ENCODE peak calls at places on chromosomes 7 and 10, in nine cellular contexts. One of them, this sample, is unnamed.

GRCh38 chr7:1460757-1461639 is 1.7 kb upstream of the MICALL2 start:
- DNase-seq in RWPE1: no peak
- DNase-seq in stomach: peak; percentile 80
- DNase-seq in fibroblast of mammary gland: peak; percentile 72
- DNase-seq in mucosa of descending colon: peak; percentile 84
- DNase-seq in neural progenitor cell: peak; percentile 50
- DNase-seq in colonic mucosa: peak; percentile 90
- DNase-seq in chondrocyte: no peak
- DNase-seq in endothelial cell: no peak
- DNase-seq in this sample: no peak

GRCh38 chr10:29035721-29036120 is 253.1 kb upstream of the LYZL1 start:
- DNase-seq in RWPE1: no peak
- DNase-seq in stomach: no peak
- DNase-seq in fibroblast of mammary gland: no peak
- DNase-seq in mucosa of descending colon: no peak
- DNase-seq in neural progenitor cell: no peak
- DNase-seq in colonic mucosa: no peak
- DNase-seq in chondrocyte: no peak
- DNase-seq in endothelial cell: no peak
- DNase-seq in this sample: no peak

GRCh38 chr7:23472974-23473847 is 2.9 kb upstream of the IGF2BP3 start:
- DNase-seq in RWPE1: no peak
- DNase-seq in stomach: no peak
- DNase-seq in fibroblast of mammary gland: no peak
- DNase-seq in mucosa of descending colon: no peak
- DNase-seq in neural progenitor cell: peak; percentile 53
- DNase-seq in colonic mucosa: peak; percentile 28
- DNase-seq in chondrocyte: no peak
- DNase-seq in endothelial cell: peak; percentile 30
- DNase-seq in this sample: no peak

GRCh38 chr10:24561453-24561852 is 162.2 kb downstream of the ARHGAP21 start:
- DNase-seq in RWPE1: no peak
- DNase-seq in stomach: no peak
- DNase-seq in fibroblast of mammary gland: peak; percentile 62
- DNase-seq in mucosa of descending colon: no peak
- DNase-seq in neural progenitor cell: no peak
- DNase-seq in colonic mucosa: no peak
- DNase-seq in chondrocyte: no peak
- DNase-seq in endothelial cell: no peak
- DNase-seq in this sample: no peak

GRCh38 chr10:48821692-48822091 is 117.9 kb downstream of the LRRC18 start:
- DNase-seq in RWPE1: no peak
- DNase-seq in stomach: no peak
- DNase-seq in fibroblast of mammary gland: peak; percentile 5
- DNase-seq in mucosa of descending colon: no peak
- DNase-seq in neural progenitor cell: no peak
- DNase-seq in colonic mucosa: no peak
- DNase-seq in chondrocyte: no peak
- DNase-seq in endothelial cell: no peak
- DNase-seq in this sample: no peak

GRCh38 chr10:101879456-101880189 is 36.0 kb upstream of the KCNIP2 start:
- DNase-seq in RWPE1: no peak
- DNase-seq in stomach: no peak
- DNase-seq in fibroblast of mammary gland: peak; percentile 77
- DNase-seq in mucosa of descending colon: no peak
- DNase-seq in neural progenitor cell: no peak
- DNase-seq in colonic mucosa: no peak
- DNase-seq in chondrocyte: no peak
- DNase-seq in endothelial cell: no peak
- DNase-seq in this sample: no peak

GRCh38 chr10:131728829-131729228 is 172.0 kb upstream of the PPP2R2D start:
- DNase-seq in RWPE1: no peak
- DNase-seq in stomach: peak; percentile 20
- DNase-seq in fibroblast of mammary gland: no peak
- DNase-seq in mucosa of descending colon: no peak
- DNase-seq in neural progenitor cell: no peak
- DNase-seq in colonic mucosa: peak; percentile 4
- DNase-seq in chondrocyte: no peak
- DNase-seq in endothelial cell: no peak
- DNase-seq in this sample: no peak

GRCh38 chr7:81715984-81716588 is 53.8 kb downstream of the HGF start:
- DNase-seq in RWPE1: peak; percentile 14
- DNase-seq in stomach: no peak
- DNase-seq in fibroblast of mammary gland: peak; percentile 43
- DNase-seq in mucosa of descending colon: no peak
- DNase-seq in neural progenitor cell: peak; percentile 26
- DNase-seq in colonic mucosa: no peak
- DNase-seq in chondrocyte: no peak
- DNase-seq in endothelial cell: peak; percentile 4
- DNase-seq in this sample: no peak

GRCh38 chr10:21021843-21022594 is 124.9 kb upstream of the NEBL start:
- DNase-seq in RWPE1: no peak
- DNase-seq in stomach: no peak
- DNase-seq in fibroblast of mammary gland: no peak
- DNase-seq in mucosa of descending colon: no peak
- DNase-seq in neural progenitor cell: peak; percentile 37
- DNase-seq in colonic mucosa: no peak
- DNase-seq in chondrocyte: no peak
- DNase-seq in endothelial cell: peak; percentile 6
- DNase-seq in this sample: no peak

GRCh38 chr10:21022821-21023220 is 125.7 kb upstream of the NEBL start:
- DNase-seq in RWPE1: peak; percentile 26
- DNase-seq in stomach: no peak
- DNase-seq in fibroblast of mammary gland: no peak
- DNase-seq in mucosa of descending colon: no peak
- DNase-seq in neural progenitor cell: no peak
- DNase-seq in colonic mucosa: no peak
- DNase-seq in chondrocyte: no peak
- DNase-seq in endothelial cell: no peak
- DNase-seq in this sample: no peak

GRCh38 chr10:21015838-21016237 is 118.7 kb upstream of the NEBL start:
- DNase-seq in RWPE1: no peak
- DNase-seq in stomach: no peak
- DNase-seq in fibroblast of mammary gland: no peak
- DNase-seq in mucosa of descending colon: no peak
- DNase-seq in neural progenitor cell: no peak
- DNase-seq in colonic mucosa: no peak
- DNase-seq in chondrocyte: no peak
- DNase-seq in endothelial cell: no peak
- DNase-seq in this sample: no peak

GRCh38 chr10:21021231-21021630 is 124.1 kb upstream of the NEBL start:
- DNase-seq in RWPE1: no peak
- DNase-seq in stomach: no peak
- DNase-seq in fibroblast of mammary gland: no peak
- DNase-seq in mucosa of descending colon: no peak
- DNase-seq in neural progenitor cell: no peak
- DNase-seq in colonic mucosa: no peak
- DNase-seq in chondrocyte: no peak
- DNase-seq in endothelial cell: no peak
- DNase-seq in this sample: no peak

DNA sequence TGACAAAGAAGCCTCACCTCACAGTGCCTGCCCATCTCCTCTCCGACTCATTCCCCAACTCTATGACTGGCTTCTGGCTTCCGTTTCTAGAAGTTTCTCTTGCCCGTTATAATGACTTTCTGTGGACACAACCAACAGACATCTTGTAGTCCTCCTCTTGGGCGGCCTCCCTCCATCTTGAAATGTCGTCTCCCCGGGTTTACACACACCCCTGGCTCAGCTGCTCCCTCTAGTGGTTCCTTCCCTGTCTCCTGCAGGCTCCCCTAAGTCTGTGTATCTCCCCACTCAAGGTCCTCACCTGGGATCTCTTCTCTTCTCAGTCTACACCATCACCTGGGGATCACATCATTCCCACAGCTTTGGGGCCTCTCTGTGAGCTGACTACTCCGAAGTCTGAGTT is 123.4 kb upstream of the NEBL start:
- DNase-seq in RWPE1: peak; percentile 16
- DNase-seq in stomach: peak; percentile 32
- DNase-seq in fibroblast of mammary gland: peak; percentile 46
- DNase-seq in mucosa of descending colon: no peak
- DNase-seq in neural progenitor cell: peak; percentile 44
- DNase-seq in colonic mucosa: peak; percentile 50
- DNase-seq in chondrocyte: no peak
- DNase-seq in endothelial cell: peak; percentile 17
- DNase-seq in this sample: no peak
- TF ChIP-seq CTCF in RWPE1: no peak
- TF ChIP-seq CTCF in stomach: no peak
- TF ChIP-seq CTCF in fibroblast of mammary gland: peak; percentile 56
- TF ChIP-seq CTCF in mucosa of descending colon: no peak
- TF ChIP-seq CTCF in neural progenitor cell: peak; percentile 51
- TF ChIP-seq CTCF in colonic mucosa: peak; percentile 24
- TF ChIP-seq CTCF in chondrocyte: peak; percentile 54
- TF ChIP-seq CTCF in endothelial cell: peak; percentile 15
- TF ChIP-seq CTCF in this sample: no peak

DNA sequence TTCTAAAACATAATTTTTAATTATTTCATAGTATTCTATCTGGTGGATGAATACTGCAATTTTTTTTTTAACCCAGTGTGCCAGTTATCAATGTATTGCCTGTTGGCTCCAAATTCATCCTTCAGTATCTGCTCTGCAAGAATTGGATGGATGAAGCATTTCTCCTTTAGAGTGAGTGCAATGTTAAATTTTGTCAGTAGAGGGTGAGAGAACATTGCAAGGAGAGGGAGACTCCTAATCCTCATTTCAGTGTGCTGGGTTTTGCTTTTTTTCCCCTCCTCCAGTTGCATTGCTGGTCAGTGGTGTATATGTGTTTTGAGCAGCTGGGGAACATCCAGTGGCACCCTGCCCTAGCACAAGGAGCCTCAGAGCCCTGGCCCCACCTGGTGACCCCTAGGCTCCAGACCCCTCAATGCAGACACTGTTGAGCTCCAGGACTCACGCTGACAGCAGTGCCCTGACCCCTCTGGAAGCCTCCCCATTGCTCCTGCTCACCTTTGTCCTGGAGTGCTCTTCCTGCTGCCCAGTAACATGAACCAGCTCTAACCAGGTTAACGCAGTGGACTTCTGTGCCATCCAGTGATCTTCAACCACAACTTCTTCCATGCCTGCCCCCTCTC is 199.4 kb downstream of the USP6NL start:
- DNase-seq in RWPE1: no peak
- DNase-seq in stomach: no peak
- DNase-seq in fibroblast of mammary gland: no peak
- DNase-seq in mucosa of descending colon: no peak
- DNase-seq in neural progenitor cell: no peak
- DNase-seq in colonic mucosa: no peak
- DNase-seq in chondrocyte: no peak
- DNase-seq in endothelial cell: no peak
- DNase-seq in this sample: no peak
- TF ChIP-seq CTCF in RWPE1: no peak
- TF ChIP-seq CTCF in stomach: no peak
- TF ChIP-seq CTCF in fibroblast of mammary gland: no peak
- TF ChIP-seq CTCF in mucosa of descending colon: no peak
- TF ChIP-seq CTCF in neural progenitor cell: peak; percentile 27
- TF ChIP-seq CTCF in colonic mucosa: no peak
- TF ChIP-seq CTCF in chondrocyte: peak; percentile 29
- TF ChIP-seq CTCF in endothelial cell: no peak
- TF ChIP-seq CTCF in this sample: no peak

GRCh38 chr7:97845622-97846203 is 26.5 kb downstream of the ASNS start:
- DNase-seq in RWPE1: peak; percentile 15
- DNase-seq in stomach: no peak
- DNase-seq in fibroblast of mammary gland: peak; percentile 34
- DNase-seq in mucosa of descending colon: no peak
- DNase-seq in neural progenitor cell: peak; percentile 31
- DNase-seq in colonic mucosa: no peak
- DNase-seq in chondrocyte: no peak
- DNase-seq in endothelial cell: peak; percentile 27
- DNase-seq in this sample: no peak

GRCh38 chr7:97846945-97847344 is 25.3 kb downstream of the ASNS start:
- DNase-seq in RWPE1: no peak
- DNase-seq in stomach: no peak
- DNase-seq in fibroblast of mammary gland: no peak
- DNase-seq in mucosa of descending colon: no peak
- DNase-seq in neural progenitor cell: no peak
- DNase-seq in colonic mucosa: no peak
- DNase-seq in chondrocyte: no peak
- DNase-seq in endothelial cell: no peak
- DNase-seq in this sample: no peak

GRCh38 chr7:97842772-97843345 is 29.3 kb downstream of the ASNS start:
- DNase-seq in RWPE1: no peak
- DNase-seq in stomach: no peak
- DNase-seq in fibroblast of mammary gland: no peak
- DNase-seq in mucosa of descending colon: no peak
- DNase-seq in neural progenitor cell: no peak
- DNase-seq in colonic mucosa: no peak
- DNase-seq in chondrocyte: no peak
- DNase-seq in endothelial cell: no peak
- DNase-seq in this sample: no peak

GRCh38 chr7:97842006-97842405 is 30.2 kb downstream of the ASNS start:
- DNase-seq in RWPE1: no peak
- DNase-seq in stomach: no peak
- DNase-seq in fibroblast of mammary gland: peak; percentile 38
- DNase-seq in mucosa of descending colon: no peak
- DNase-seq in neural progenitor cell: no peak
- DNase-seq in colonic mucosa: no peak
- DNase-seq in chondrocyte: no peak
- DNase-seq in endothelial cell: no peak
- DNase-seq in this sample: no peak

DNA sequence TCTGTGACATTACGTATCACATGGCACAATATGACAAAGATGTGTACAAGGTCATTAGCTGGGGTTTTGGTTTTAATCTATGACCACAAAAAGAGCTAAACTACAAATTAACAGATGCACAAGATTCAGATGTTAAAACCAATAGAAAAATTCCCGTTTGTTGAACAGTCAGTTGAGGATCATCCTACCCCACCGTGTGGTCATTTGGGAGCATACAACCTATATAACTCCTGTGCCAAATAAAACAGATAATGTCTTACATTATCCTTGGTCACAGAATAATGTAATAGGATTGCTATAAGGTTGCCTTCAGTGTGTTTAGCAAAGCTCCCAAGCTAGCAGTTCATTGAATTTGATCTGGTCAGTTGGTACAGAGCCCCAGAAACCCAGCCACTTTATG is 28.2 kb downstream of the ASNS start:
- DNase-seq in RWPE1: peak; percentile 13
- DNase-seq in stomach: no peak
- DNase-seq in fibroblast of mammary gland: peak; percentile 24
- DNase-seq in mucosa of descending colon: no peak
- DNase-seq in neural progenitor cell: no peak
- DNase-seq in colonic mucosa: no peak
- DNase-seq in chondrocyte: no peak
- DNase-seq in endothelial cell: no peak
- DNase-seq in this sample: no peak
- TF ChIP-seq CTCF in RWPE1: no peak
- TF ChIP-seq CTCF in stomach: no peak
- TF ChIP-seq CTCF in fibroblast of mammary gland: peak; percentile 26
- TF ChIP-seq CTCF in mucosa of descending colon: no peak
- TF ChIP-seq CTCF in neural progenitor cell: peak; percentile 6
- TF ChIP-seq CTCF in colonic mucosa: no peak
- TF ChIP-seq CTCF in chondrocyte: peak; percentile 31
- TF ChIP-seq CTCF in endothelial cell: no peak
- TF ChIP-seq CTCF in this sample: no peak

DNA sequence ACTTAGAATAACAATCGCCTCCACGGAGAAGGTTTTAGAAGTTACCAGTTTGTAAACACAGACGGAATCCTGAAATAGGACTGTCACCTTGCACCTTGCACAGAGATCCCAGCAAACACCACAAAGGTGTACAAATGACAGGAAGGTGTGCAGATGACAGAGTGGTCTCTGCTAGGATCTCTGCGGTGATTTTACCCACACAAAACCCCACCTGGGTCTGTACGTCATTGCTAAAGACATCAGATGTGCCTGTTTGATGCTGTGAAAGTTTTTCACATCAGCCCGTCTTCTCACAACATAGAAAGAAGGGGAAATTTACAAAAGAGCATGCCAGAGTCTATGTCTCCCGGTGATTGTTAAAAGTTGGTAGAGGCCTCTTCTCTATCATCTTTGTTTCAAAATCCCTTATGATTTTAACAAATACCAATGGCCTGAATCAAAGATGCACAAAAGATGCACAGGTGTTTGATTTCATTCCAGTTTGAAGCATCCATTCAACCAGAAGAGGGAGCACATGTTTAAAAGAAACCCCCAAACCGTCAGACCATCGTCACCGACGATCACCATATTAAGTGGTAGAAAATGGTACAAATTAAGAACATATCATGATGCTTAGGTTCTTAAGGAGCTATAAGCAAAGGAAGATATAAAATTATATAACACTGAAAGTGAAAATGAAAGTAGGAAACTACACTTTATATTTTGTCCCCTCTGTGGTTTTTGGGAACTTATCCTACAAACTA is 576.5 kb downstream of the PTPRN2 start:
- DNase-seq in RWPE1: no peak
- DNase-seq in stomach: no peak
- DNase-seq in fibroblast of mammary gland: no peak
- DNase-seq in mucosa of descending colon: no peak
- DNase-seq in neural progenitor cell: no peak
- DNase-seq in colonic mucosa: no peak
- DNase-seq in chondrocyte: no peak
- DNase-seq in endothelial cell: no peak
- DNase-seq in this sample: no peak
- TF ChIP-seq CTCF in RWPE1: no peak
- TF ChIP-seq CTCF in stomach: no peak
- TF ChIP-seq CTCF in fibroblast of mammary gland: no peak
- TF ChIP-seq CTCF in mucosa of descending colon: no peak
- TF ChIP-seq CTCF in neural progenitor cell: peak; percentile 49
- TF ChIP-seq CTCF in colonic mucosa: no peak
- TF ChIP-seq CTCF in chondrocyte: no peak
- TF ChIP-seq CTCF in endothelial cell: no peak
- TF ChIP-seq CTCF in this sample: no peak